ENCODE peak calls at places on chromosomes 12 and 14, in eight cellular contexts. Y is prostate gland, A is B cell, H is left ventricle myocardium inferior, N is GM13976, D is H9, P is endothelial cell, K is WERI-Rb-1. G is an unnamed sample.

GRCh38 chr12:116735951-116736599 is 1.8 kb downstream of the SPRING1 start:
- DNase-seq in D (no peak), A (no peak), P (no peak), N (no peak), K (no peak), H (no peak), Y (no peak), G (no peak)

GRCh38 chr14:104522926-104523545 is 56.5 kb upstream of the C14orf180 start:
- DNase-seq in D (no peak), K (no peak), Y (no peak), N (no peak), H (no peak), P (no peak), A (no peak), G (no peak)

GRCh38 chr12:122880155-122880605 is 15.7 kb downstream of the VPS37B start:
- DNase-seq in P (no peak), A (no peak), H (no peak), K (no peak), N (no peak), Y (no peak), D (no peak), G (peak)

GRCh38 chr12:89212339-89212771 is 139.9 kb downstream of the DUSP6 start:
- DNase-seq in P (no peak), D (no peak), Y (peak), H (peak), K (no peak), A (no peak), N (no peak), G (no peak)

GRCh38 chr12:87439990-87440827 is 589.0 kb downstream of the C12orf50 start:
- DNase-seq in H (no peak), Y (peak), P (no peak), K (no peak), A (no peak), D (no peak), N (no peak), G (no peak)

GRCh38 chr12:6699259-6699988 is 1.2 kb downstream of the PIANP start:
- DNase-seq in H (no peak), Y (no peak), D (no peak), P (no peak), K (no peak), N (no peak), A (no peak), G (no peak)

GRCh38 chr14:52833891-52834290 is 42.5 kb upstream of the GNPNAT1 start:
- DNase-seq in D (no peak), Y (no peak), P (no peak), K (no peak), A (no peak), N (no peak), H (no peak), G (no peak)

GRCh38 chr12:50806176-50806575 is 36.5 kb upstream of the TMPRSS12 start:
- DNase-seq in P (no peak), H (no peak), N (no peak), D (no peak), A (no peak), Y (no peak), K (no peak), G (no peak)

GRCh38 chr12:11981174-11981733 is 89.5 kb upstream of the BCL2L14 start:
- DNase-seq in K (no peak), A (no peak), N (peak), P (no peak), H (no peak), Y (no peak), D (no peak), G (peak)

GRCh38 chr12:57590892-57591566 is at the start of gene PIP4K2C:
- DNase-seq in Y (peak), K (peak), D (peak), H (peak), N (peak), A (peak), P (peak), G (peak)

GRCh38 chr12:91926810-91927209 is 218.8 kb downstream of the BTG1 start:
- DNase-seq in K (no peak), D (no peak), Y (no peak), P (no peak), N (no peak), H (no peak), A (no peak), G (no peak)

GRCh38 chr12:90940872-90941499 is 14.0 kb downstream of the CCER1 start:
- DNase-seq in A (no peak), Y (no peak), H (no peak), P (no peak), K (no peak), D (no peak), N (peak), G (no peak)

GRCh38 chr12:10301103-10301502 is 6.6 kb upstream of the KLRD1 start:
- DNase-seq in N (no peak), P (no peak), Y (no peak), D (no peak), A (no peak), K (no peak), H (no peak), G (no peak)

GRCh38 chr12:90773526-90773925 is 181.4 kb downstream of the CCER1 start:
- DNase-seq in P (no peak), N (no peak), K (no peak), D (no peak), A (no peak), H (no peak), Y (no peak), G (no peak)

GRCh38 chr12:71639341-71639760 is 24.3 kb downstream of the ZFC3H1 start:
- DNase-seq in Y (no peak), N (peak), D (peak), P (peak), A (no peak), K (peak), H (no peak), G (no peak)
- TF ChIP-seq CTCF in Y (no peak), N (peak), D (peak), P (no peak), A (no peak), K (peak), H (no peak), G (no peak)

GRCh38 chr12:94195483-94195882 is 47.1 kb downstream of the PLXNC1 start:
- DNase-seq in Y (no peak), N (no peak), P (no peak), D (no peak), K (no peak), H (no peak), A (no peak), G (no peak)
- TF ChIP-seq CTCF in Y (no peak), N (no peak), P (no peak), D (peak), K (no peak), H (no peak), A (no peak), G (peak)

DNA sequence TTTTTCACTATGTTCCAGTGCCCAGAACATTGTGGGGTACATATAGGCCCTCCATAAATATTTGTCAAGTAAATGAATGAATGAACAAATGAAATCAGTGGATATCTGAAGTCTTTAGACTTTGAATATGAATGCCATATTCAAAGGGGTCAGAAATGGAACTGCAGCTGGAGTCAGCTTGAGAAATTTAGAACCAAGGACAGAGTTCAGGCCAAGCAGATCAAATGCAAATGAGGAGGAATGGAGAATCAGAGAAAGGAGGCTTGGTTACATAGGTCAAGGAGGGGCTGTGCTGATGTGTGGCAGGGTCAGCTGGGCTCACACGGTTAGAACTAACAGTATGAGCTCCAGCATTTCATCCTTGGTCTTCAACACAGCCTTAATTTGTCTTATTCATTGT is 104.0 kb upstream of the SEL1L start:
- DNase-seq in N (no peak), K (no peak), Y (no peak), H (no peak), P (no peak), A (no peak), D (no peak), G (no peak)
- TF ChIP-seq CTCF in N (no peak), K (no peak), Y (no peak), H (no peak), P (no peak), A (no peak), D (no peak), G (no peak)

GRCh38 chr14:37924622-37925021 is 283.1 kb upstream of the SSTR1 start:
- DNase-seq in D (no peak), H (no peak), K (no peak), A (no peak), N (no peak), P (no peak), Y (no peak), G (no peak)
- TF ChIP-seq CTCF in D (peak), H (no peak), K (no peak), A (no peak), N (no peak), P (peak), Y (no peak), G (no peak)

DNA sequence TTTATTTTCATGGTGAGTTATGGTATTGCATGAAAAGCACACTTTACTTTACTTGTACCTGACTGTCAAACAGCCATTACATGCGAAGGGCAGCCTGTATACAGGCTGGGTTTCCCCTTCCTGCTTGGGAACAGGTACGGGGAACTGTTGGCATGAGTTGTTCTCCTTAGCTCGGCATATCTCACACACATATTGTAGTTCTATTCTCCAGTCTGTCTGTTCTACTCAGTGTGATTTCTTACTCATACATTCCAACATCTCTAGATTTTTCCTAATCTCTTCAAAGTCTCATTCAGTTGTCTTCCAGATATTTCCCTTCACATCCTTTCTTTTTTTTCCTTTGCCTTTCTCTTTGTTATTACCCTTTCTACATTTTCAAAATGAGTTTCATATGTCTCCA is 83.9 kb downstream of the HMGA2 start:
- DNase-seq in A (no peak), H (no peak), P (no peak), Y (no peak), N (no peak), K (no peak), D (no peak), G (no peak)
- TF ChIP-seq CTCF in A (no peak), H (no peak), P (no peak), Y (no peak), N (no peak), K (no peak), D (no peak), G (no peak)

DNA sequence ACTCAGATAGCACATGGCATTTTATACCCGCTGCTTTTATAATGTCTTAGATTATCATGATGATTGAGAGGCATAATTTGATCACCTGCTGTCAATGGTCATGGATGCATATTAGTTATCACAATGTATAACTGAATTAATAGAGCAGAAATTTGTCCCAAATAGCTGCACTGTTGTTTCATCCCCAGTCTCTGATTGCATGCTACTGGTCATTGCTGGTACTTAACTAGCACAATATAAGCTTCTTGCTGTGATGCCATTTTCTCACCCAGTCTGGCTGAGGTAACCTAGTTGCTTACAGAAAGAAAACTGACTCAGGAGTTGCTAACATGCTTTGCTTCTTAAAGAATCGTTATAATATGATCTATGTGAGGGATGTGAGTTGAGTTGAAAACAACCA is 76.8 kb upstream of the PLEKHA5 start:
- DNase-seq in P (no peak), H (no peak), N (no peak), K (no peak), D (no peak), A (no peak), Y (no peak), G (no peak)
- TF ChIP-seq CTCF in P (no peak), H (no peak), N (no peak), K (no peak), D (no peak), A (no peak), Y (no peak), G (no peak)

G was measured in natural killer cell.